ENCODE peak calls at places on chromosomes 7 and 10, in eight cellular contexts. Y is mesothelial cell of epicardium, H is upper lobe of right lung, L is progenitor cell of endocrine pancreas, D is MCF 10A, F is GM20000, T is Panc1, I is brain microvascular endothelial cell. E is an unnamed sample.

GRCh38 chr10:451021-451471 is 238.4 kb downstream of the DIP2C start:
- DNase-seq in F (peak; percentile 66), T (no peak), D (peak; percentile 14), I (no peak), Y (no peak), L (no peak), H (no peak), E (no peak)

GRCh38 chr10:51501396-51501795 is 198.0 kb downstream of the CSTF2T start:
- DNase-seq in L (no peak), I (no peak), H (no peak), Y (no peak), T (no peak), D (no peak), F (no peak), E (no peak)

GRCh38 chr10:17454181-17454800 is at the start of gene ST8SIA6:
- DNase-seq in T (no peak), H (peak; percentile 73), I (peak; percentile 6), L (peak; percentile 33), F (peak; percentile 80), Y (peak; percentile 74), D (peak; percentile 51), E (peak; percentile 51)

GRCh38 chr7:91892821-91893340 is 12.4 kb upstream of the MTERF1 start:
- DNase-seq in I (peak; percentile 52), H (no peak), Y (no peak), F (no peak), T (no peak), L (no peak), D (no peak), E (no peak)

GRCh38 chr10:70135046-70135445 is 2.4 kb upstream of the AIFM2 start:
- DNase-seq in T (no peak), I (no peak), L (no peak), D (peak; percentile 21), H (no peak), Y (no peak), F (peak; percentile 11), E (no peak)

GRCh38 chr10:31136951-31137885 is 105.6 kb upstream of the ZNF438 start:
- DNase-seq in T (no peak), L (no peak), D (no peak), H (no peak), Y (no peak), F (no peak), I (no peak), E (no peak)

GRCh38 chr7:34320926-34321609 is 336.9 kb upstream of the NPSR1 start:
- DNase-seq in I (peak; percentile 66), F (peak; percentile 71), L (peak; percentile 59), T (peak; percentile 58), H (peak; percentile 72), D (peak; percentile 85), Y (peak; percentile 71), E (no peak)

GRCh38 chr10:78600740-78601139 is 468.0 kb upstream of the ZMIZ1 start:
- DNase-seq in D (no peak), I (no peak), F (no peak), H (no peak), L (no peak), Y (no peak), T (no peak), E (no peak)

GRCh38 chr7:118312966-118313365 is 88.5 kb downstream of the ANKRD7 start:
- DNase-seq in I (no peak), F (peak; percentile 8), D (no peak), L (no peak), H (no peak), T (no peak), Y (no peak), E (no peak)

GRCh38 chr7:2978403-2978802 is 65.3 kb downstream of the CARD11 start:
- DNase-seq in L (no peak), D (no peak), Y (no peak), F (peak; percentile 81), H (peak; percentile 89), T (no peak), I (no peak), E (no peak)

GRCh38 chr10:124306922-124307371 is 111.8 kb downstream of the OAT start:
- DNase-seq in I (no peak), Y (no peak), D (no peak), H (no peak), T (no peak), L (no peak), F (no peak), E (peak; percentile 88)

GRCh38 chr7:749121-749520 is 22.0 kb upstream of the PRKAR1B start:
- DNase-seq in L (no peak), D (no peak), T (no peak), H (peak; percentile 44), I (peak; percentile 49), Y (no peak), F (no peak), E (no peak)

GRCh38 chr7:35482231-35482630 is 212.7 kb downstream of the HERPUD2 start:
- DNase-seq in Y (no peak), I (no peak), D (no peak), H (no peak), F (no peak), T (no peak), L (no peak), E (no peak)

GRCh38 chr7:7681191-7681935 is 37.0 kb downstream of the RPA3 start:
- DNase-seq in D (peak; percentile 77), T (peak; percentile 85), I (peak; percentile 60), H (no peak), L (no peak), F (peak; percentile 20), Y (no peak), E (no peak)
- TF ChIP-seq CTCF in D (peak; percentile 47), T (peak; percentile 75), I (peak; percentile 38), H (peak; percentile 68), L (peak; percentile 52), F (peak; percentile 34), Y (peak; percentile 59), E (peak; percentile 54)

GRCh38 chr10:119374236-119374635 is 166.9 kb downstream of the GRK5 start:
- DNase-seq in L (no peak), H (peak; percentile 18), I (no peak), T (no peak), F (no peak), Y (no peak), D (no peak), E (no peak)

GRCh38 chr10:119370046-119370770 is 162.8 kb downstream of the GRK5 start:
- DNase-seq in L (no peak), D (no peak), I (peak; percentile 85), Y (no peak), F (no peak), H (peak; percentile 52), T (no peak), E (no peak)

GRCh38 chr10:119368991-119369869 is 161.9 kb downstream of the GRK5 start:
- DNase-seq in Y (no peak), D (no peak), F (peak; percentile 78), L (no peak), I (no peak), H (peak; percentile 58), T (no peak), E (no peak)

GRCh38 chr10:119370972-119371703 is 163.8 kb downstream of the GRK5 start:
- DNase-seq in F (no peak), Y (peak; percentile 47), H (peak; percentile 68), L (no peak), I (peak; percentile 86), D (peak; percentile 54), T (no peak), E (no peak)

DNA sequence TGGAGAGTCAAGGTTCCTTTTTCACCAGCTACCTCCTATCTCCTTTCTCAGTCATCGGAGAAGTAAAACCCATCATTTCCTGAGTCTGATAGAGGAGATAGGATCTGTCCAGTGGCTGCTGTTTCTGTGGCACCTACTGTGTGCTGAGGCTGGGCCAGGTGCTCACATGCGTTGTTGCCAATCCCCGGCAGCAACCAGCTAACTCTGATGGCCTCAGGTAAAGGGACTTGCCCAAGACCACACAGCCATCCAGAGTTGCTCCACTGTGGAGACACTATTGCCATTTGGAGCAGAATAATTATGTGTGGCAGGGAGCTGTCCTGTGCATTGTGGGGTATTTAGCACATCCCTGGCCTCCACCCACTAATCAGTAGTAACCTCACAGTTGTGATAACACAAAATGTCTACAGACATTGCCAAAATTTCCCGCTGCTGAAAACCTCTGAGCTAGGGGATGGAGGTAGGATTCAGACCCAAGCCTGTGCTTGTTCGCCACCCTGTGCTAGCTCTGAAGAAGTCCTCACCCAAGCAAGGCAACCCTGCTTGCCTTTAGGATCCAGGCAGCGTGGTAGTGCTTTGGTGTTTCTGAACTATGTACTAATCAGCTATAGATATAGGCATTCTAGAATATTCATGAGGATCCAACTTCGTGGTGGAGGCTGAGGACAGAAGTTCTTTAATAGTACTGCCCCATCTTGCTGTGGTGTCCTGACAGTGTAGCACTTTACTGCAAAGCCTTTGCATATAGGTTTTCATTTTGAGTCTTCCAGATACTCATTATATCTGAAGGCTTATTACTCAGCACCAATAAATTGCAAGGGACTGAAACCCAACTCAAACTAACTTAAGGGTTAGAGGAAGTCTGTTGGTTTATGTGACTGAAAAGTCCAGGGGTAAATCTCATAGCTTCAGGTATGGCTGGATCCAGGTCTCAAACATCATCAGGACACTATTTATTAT is 164.6 kb downstream of the GRK5 start:
- DNase-seq in F (peak; percentile 68), D (peak; percentile 5), I (peak; percentile 16), Y (no peak), T (no peak), L (no peak), H (peak; percentile 56), E (no peak)
- TF ChIP-seq CTCF in F (no peak), D (no peak), I (peak; percentile 23), Y (no peak), T (no peak), L (no peak), H (no peak), E (no peak)

DNA sequence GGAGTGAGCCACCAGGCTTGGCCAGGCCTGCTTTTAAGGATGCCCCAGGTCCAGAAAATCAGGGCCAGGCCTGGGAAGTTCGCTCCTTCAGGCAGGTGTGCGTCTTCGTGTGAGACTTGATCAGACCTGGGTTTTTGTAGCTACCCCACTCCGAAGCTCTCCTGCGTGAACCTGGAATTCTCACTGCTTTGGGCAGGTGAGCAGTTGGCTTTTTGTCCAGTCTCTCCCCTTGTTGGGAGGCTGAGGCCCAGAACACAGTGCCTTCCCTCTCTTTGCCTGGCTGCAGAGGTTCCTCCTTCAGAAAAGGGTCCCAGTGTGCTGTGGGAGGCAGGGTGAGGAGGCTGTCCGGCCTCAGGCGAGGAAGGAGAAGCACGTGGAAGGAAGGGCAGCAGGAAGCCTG is 27.3 kb downstream of the ZNF783 start:
- DNase-seq in Y (no peak), D (no peak), I (no peak), T (no peak), L (no peak), F (no peak), H (no peak), E (no peak)
- TF ChIP-seq CTCF in Y (no peak), D (no peak), I (no peak), T (no peak), L (no peak), F (no peak), H (no peak), E (no peak)

DNA sequence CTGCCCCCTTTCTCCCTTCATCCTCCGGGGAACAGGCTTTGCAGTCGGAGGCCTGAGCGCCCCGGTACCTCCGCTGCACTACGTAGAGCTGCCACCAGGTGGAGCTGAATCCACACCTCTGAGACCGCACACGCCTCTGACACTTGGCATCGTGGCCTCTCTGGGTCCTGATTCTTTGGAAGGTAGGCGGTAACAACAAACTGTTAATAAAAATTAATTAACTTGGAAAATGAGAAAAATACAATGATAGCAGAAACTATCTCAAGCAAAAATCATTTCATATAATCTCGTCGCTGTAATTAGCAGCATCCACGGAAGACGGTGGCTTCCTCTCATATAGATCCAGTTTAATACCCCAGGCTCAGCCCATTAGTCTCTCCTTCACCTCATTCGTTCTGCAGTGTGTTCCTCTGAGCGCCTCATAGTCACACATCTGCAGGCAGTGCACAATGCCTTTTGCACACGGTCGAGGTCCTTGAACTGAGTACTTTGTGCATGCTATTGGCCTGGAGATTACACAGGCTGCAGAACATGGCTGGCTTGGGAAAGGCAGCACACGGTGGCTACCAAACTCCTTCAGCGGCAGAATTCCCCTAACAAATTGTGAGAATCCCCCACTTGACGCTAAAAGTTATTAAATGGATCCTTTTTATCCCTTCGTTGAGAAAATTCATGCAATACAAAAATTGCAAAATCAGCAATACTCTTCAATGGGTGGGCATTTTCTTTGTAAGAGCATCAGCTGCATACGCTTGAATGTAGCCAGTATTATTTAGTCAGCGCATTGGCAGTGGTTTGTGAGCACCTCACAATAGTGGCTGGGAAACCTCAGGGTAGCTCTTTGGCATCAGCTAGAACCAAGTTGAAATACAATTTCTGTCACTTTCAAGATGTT is 18.7 kb downstream of the OR9A2 start:
- DNase-seq in L (peak; percentile 75), I (peak; percentile 67), H (peak; percentile 87), D (peak; percentile 74), T (peak; percentile 51), F (peak; percentile 69), Y (peak; percentile 88), E (peak; percentile 60)
- TF ChIP-seq CTCF in L (peak; percentile 93), I (peak; percentile 97), H (peak; percentile 94), D (peak; percentile 95), T (peak; percentile 94), F (peak; percentile 93), Y (peak; percentile 99), E (peak; percentile 93)